ENCODE peak calls at places on chromosomes 4 and X, in four cellular contexts. D, A, O and R are unnamed samples.
A peak's percentile ranks its signal among the peaks of the same experiment; 100 is the strongest.

GRCh38 chr4:86935499-86935832 is 655 bp downstream of the AFF1 start:
- DNase-seq in D (no peak), A (no peak), O (no peak), R (no peak)

GRCh38 chr4:78081541-78081940 is 24.4 kb downstream of the FRAS1 start:
- DNase-seq in D (no peak), A (no peak), O (no peak), R (no peak)

GRCh38 chr4:26175016-26175786 is 145.6 kb upstream of the RBPJ start:
- DNase-seq in D (no peak), A (no peak), O (no peak), R (no peak)

GRCh38 chr4:26206339-26206738 is 114.5 kb upstream of the RBPJ start:
- DNase-seq in D (peak; percentile 85), A (no peak), O (peak; percentile 44), R (peak; percentile 95)

GRCh38 chrX:139596068-139596467 is 65.5 kb downstream of the F9 start:
- DNase-seq in D (no peak), A (no peak), O (no peak), R (no peak)

GRCh38 chr4:111362891-111363290 is 740.0 kb upstream of the PITX2 start:
- DNase-seq in D (peak; percentile 1), A (no peak), O (peak; percentile 16), R (peak; percentile 98)

GRCh38 chr4:102451266-102451665 is 49.9 kb upstream of the NFKB1 start:
- DNase-seq in D (no peak), A (no peak), O (no peak), R (no peak)

GRCh38 chr4:97987019-97987648 is 156.1 kb downstream of the STPG2 start:
- DNase-seq in D (peak; percentile 65), A (no peak), O (no peak), R (peak; percentile 18)

GRCh38 chr4:57448452-57448851 is 338.3 kb upstream of the IGFBP7 start:
- DNase-seq in D (no peak), A (no peak), O (no peak), R (no peak)

GRCh38 chr4:142435599-142436235 is 410.4 kb downstream of the INPP4B start:
- DNase-seq in D (no peak), A (no peak), O (no peak), R (no peak)

GRCh38 chr4:23033796-23034195 is 341.1 kb downstream of the GBA3 start:
- DNase-seq in D (peak; percentile 21), A (no peak), O (no peak), R (no peak)

GRCh38 chr4:29972121-29972520 is 748.0 kb upstream of the PCDH7 start:
- DNase-seq in D (no peak), A (no peak), O (no peak), R (peak; percentile 10)

GRCh38 chr4:29966386-29966785 is 753.8 kb upstream of the PCDH7 start:
- DNase-seq in D (no peak), A (no peak), O (no peak), R (no peak)

GRCh38 chr4:29970626-29971025 is 749.5 kb upstream of the PCDH7 start:
- DNase-seq in D (peak; percentile 35), A (no peak), O (no peak), R (peak; percentile 2)
- TF ChIP-seq CTCF in D (peak; percentile 44), A (no peak), O (no peak), R (peak; percentile 15)

DNA sequence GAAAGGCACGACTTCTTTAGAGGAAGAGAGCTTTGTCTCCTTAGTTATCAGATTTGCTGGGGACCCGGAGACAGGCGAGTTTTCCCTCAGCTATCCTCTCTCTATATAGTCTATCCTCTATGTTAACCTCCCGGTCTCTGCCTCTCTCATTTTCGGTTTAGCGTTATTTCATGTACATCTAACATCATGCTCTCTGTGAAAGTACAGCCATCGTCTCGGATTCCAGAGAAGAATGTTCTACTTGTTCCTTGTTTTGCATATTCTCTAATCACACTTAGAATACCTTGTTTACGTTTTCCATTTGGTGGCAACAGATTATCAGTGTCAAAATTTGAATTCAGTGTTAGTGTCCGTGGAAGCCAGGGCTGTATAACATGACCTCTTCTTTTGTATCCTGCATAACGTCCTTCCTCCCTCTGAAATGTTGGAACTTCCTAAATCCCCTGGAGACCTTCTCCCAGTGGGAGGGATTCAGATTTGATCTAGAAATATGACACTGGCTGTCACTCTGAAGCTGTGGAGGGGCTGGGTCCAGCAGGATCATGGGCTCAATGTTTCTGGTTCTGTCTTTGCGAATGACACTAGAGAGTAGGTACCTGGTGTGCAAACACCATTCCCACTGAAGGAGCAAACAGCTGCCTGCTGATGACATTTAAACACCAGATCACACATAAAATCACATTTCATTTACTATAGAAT is 725 bp upstream of the CXCL3 start:
- DNase-seq in D (peak; percentile 37), A (no peak), O (no peak), R (peak; percentile 31)
- H3K4me3 ChIP-seq in D (peak overlapping the region; percentile 82), A (peak overlapping the region; percentile 72), O (peak overlapping the region; percentile 37), R (peak overlapping the region; percentile 88)

DNA sequence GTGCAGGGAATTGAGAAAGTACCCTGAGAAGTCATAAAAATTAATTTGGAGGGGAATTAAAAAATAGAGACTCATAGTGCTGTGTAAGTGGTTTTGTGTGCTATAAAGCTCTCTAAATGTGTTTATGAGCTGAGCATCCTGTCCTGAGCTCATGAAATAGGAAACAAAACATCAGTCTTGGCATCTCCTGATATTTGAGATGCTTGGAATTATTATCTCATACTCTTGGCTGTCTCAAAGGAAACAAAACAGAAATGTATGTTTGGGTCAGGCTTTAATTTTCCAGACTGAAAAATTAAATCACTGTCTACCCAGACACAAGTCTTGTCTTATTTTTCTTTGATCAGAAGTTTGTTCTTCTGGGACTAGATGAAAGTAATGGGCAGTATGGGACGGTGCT is 38.0 kb upstream of the EMCN start:
- DNase-seq in D (peak; percentile 28), A (no peak), O (no peak), R (no peak)
- TF ChIP-seq CTCF in D (no peak), A (no peak), O (no peak), R (no peak)

GRCh38 chr4:185773419-185773818 is 38.6 kb downstream of the SORBS2 start:
- DNase-seq in D (no peak), A (no peak), O (peak; percentile 57), R (no peak)

GRCh38 chr4:185771696-185772390 is 40.2 kb downstream of the SORBS2 start:
- DNase-seq in D (peak; percentile 38), A (no peak), O (no peak), R (no peak)

GRCh38 chr4:185774076-185774731 is 37.8 kb downstream of the SORBS2 start:
- DNase-seq in D (no peak), A (no peak), O (no peak), R (no peak)

GRCh38 chr4:185774815-185775684 is 36.9 kb downstream of the SORBS2 start:
- DNase-seq in D (peak; percentile 87), A (no peak), O (no peak), R (peak; percentile 71)

GRCh38 chr4:185772391-185773093 is 39.5 kb downstream of the SORBS2 start:
- DNase-seq in D (no peak), A (no peak), O (no peak), R (no peak)
- H3K4me3 ChIP-seq in D (no peak overlapping the region), A (peak overlapping the region; percentile 27), O (peak overlapping the region; percentile 44), R (no peak overlapping the region)

DNA sequence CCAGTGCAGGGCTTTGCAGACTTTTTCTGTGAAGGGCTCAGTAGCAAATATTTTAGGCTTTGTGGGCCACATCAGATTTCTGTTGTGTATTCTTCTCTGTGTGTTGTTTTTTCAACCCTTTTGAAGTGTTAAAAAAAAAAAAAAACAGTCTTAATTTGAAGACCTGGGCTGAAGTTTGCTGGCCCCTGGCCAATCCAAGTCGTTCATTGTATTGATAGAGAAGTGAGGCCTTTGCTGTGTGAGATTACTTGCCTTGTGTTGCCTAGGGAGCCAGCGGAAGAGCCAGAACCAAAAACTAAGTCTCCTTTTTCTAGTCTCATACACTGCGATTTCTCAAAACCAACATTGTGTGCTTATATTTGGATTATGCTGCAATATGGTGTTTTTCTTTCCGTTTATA is 46.9 kb downstream of the MTM1 start:
- DNase-seq in D (no peak), A (no peak), O (no peak), R (no peak)
- TF ChIP-seq CTCF in D (no peak), A (no peak), O (no peak), R (no peak)

GRCh38 chr4:70893790-70894189 is 8.4 kb upstream of the MOB1B start:
- DNase-seq in D (no peak), A (no peak), O (no peak), R (no peak)
- H3K4me3 ChIP-seq in D (no peak overlapping the region), A (no peak overlapping the region), O (no peak overlapping the region), R (no peak overlapping the region)

GRCh38 chrX:18981124-18981807 is 2.6 kb downstream of the PHKA2 start:
- DNase-seq in D (no peak), A (no peak), O (no peak), R (no peak)

GRCh38 chrX:18985186-18985435 is 1.2 kb upstream of the PHKA2 start:
- DNase-seq in D (no peak), A (no peak), O (no peak), R (no peak)

GRCh38 chrX:18983711-18984380 is at the start of gene PHKA2:
- DNase-seq in D (peak; percentile 53), A (peak; percentile 64), O (peak; percentile 69), R (peak; percentile 39)

DNA sequence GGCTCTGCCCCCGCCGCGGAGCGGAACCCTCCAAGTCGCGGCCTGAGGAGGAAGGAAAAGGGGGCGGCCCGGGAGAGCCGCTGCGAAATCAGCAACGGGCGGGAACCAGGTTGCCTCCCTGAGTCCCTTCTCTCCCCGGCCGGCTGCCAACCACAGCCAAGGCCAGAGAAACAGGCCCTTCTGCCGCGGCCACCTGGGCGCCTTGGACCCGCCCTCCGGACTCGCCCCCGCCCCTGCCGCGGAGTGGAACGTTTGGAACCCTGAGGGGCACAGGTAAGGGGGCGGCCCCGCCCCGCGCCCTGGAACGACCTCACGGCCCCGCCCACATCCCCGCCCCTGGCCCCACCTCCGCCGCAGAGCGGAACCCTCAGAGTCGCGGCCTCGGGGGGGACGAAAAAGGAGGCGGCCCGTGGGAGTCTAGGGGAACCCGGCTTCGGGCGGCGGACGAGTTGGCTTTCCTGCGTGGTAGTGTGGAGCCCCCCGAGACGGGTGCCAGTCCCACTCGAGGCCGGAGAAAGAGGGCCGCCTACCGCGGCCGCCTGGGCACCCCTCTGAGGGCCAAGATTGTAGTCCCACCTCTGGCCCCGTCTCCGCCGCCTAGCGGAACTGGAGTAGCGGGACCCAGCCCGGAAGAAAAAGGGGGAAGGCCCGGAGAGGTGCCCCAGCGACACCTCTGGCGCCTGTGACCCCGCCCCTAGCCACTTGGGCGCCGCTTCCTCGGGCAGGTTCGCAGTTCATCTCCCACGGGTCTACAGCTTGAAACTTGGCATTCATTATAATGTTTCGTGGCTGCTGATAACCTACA is 669 bp upstream of the PHKA2 start:
- DNase-seq in D (peak; percentile 72), A (peak; percentile 86), O (peak; percentile 84), R (peak; percentile 62)
- TF ChIP-seq CTCF in D (peak; percentile 36), A (peak; percentile 55), O (peak; percentile 37), R (peak; percentile 33)

DNA sequence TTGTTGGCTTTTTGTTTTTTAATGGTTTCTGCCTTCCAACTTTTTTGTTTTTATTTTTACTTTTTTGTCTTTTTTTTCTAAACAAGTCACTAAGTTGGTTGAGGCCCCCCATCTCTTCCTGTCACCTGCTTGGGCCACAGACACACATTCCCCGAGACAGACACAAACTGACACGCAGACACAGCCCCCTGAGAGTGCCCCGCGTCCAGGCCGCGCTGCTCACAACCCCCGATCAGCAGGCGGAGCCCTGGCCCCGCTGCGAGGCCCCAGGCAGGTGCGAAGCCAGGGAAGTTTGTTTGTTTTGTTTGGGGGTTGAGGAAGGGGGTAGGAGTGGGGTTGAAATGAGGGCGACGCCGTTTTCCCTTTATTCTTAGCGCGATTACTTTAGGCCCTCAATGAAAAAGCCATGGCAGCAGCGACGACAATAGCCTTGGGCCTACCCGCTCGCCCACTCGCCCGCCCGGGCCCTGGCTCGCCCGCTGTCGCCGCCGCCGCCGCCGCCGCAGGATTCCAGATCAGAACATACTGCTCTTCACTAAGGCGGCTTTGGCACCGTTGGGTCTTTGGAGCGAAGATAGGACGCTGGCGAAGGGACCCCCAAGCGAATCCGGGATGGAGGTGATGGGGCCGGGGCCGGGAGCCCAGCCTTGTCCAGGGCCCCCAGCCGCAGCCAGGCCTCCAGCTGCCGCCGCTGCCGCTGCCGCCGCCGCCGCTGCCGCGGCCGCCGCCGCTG is 3.1 kb downstream of the PHOX2B start:
- DNase-seq in D (no peak), A (no peak), O (no peak), R (no peak)
- H3K4me3 ChIP-seq in D (no peak overlapping the region), A (no peak overlapping the region), O (no peak overlapping the region), R (no peak overlapping the region)